ENCODE peak calls at places on chromosomes 13 and 19, in ten cellular contexts. A is Caco-2; Z is COR-L47; U is activated CD4-positive, alpha-beta T cell treated with anti-CD3 and anti-CD28 coated beads for 36 hours; R is omental fat pad; W is stimulated activated CD4-positive, alpha-beta T cell treated with anti-CD3 and anti-CD28 coated beads, TNF-alpha, amount 100 ng/mL, for 48 hours; K is T follicular helper cell; G is BJ; X is CD4-positive, CD25-positive, alpha-beta regulatory T cell; H is AG09309. I is an unnamed sample.

GRCh38 chr13:26784704-26785639 is 24.4 kb upstream of the GPR12 start:
- DNase-seq in K (no peak), A (no peak), R (no peak), X (no peak), W (no peak), U (peak; percentile 21), Z (peak; percentile 16), G (no peak), H (no peak), I (no peak)

GRCh38 chr13:28584873-28585317 is 74.0 kb upstream of the POMP start:
- DNase-seq in W (no peak), K (no peak), U (no peak), H (peak; percentile 70), A (no peak), X (no peak), R (no peak), Z (no peak), G (peak; percentile 82), I (peak; percentile 34)

GRCh38 chr19:33344611-33345010 is 28.9 kb upstream of the CEBPG start:
- DNase-seq in A (no peak), K (no peak), U (no peak), H (no peak), R (no peak), X (no peak), W (no peak), Z (no peak), G (no peak), I (no peak)

GRCh38 chr19:43667524-43668405 is 2.2 kb downstream of the PLAUR start:
- DNase-seq in G (no peak), X (peak; percentile 7), W (peak; percentile 96), U (no peak), K (no peak), H (no peak), R (peak; percentile 96), Z (no peak), A (peak; percentile 45), I (no peak)

GRCh38 chr13:21020581-21020980 is 40.8 kb downstream of the LATS2 start:
- DNase-seq in W (no peak), H (no peak), G (no peak), K (no peak), Z (no peak), U (no peak), R (no peak), A (no peak), X (no peak), I (no peak)

GRCh38 chr19:1852729-1853128 is 4.4 kb upstream of the REXO1 start:
- DNase-seq in R (no peak), H (no peak), W (no peak), K (no peak), U (no peak), X (no peak), Z (no peak), A (no peak), G (no peak), I (no peak)

GRCh38 chr13:112067121-112067741 is at the start of gene SOX1:
- DNase-seq in R (no peak), U (peak; percentile 46), W (no peak), H (no peak), A (no peak), X (no peak), Z (peak; percentile 96), K (no peak), G (no peak), I (no peak)

GRCh38 chr13:101795025-101795424 is 342.6 kb downstream of the ITGBL1 start:
- DNase-seq in Z (no peak), W (no peak), H (no peak), K (no peak), X (no peak), U (no peak), G (no peak), A (no peak), R (no peak), I (no peak)

I was measured in amniotic stem cell.